ENCODE peak calls at places on chromosomes 4 and X, in six cellular contexts. F, O, A, H, G and V are unnamed samples.

GRCh38 chr4:136737066-136737465 is 795.2 kb downstream of the PCDH18 start:
- DNase-seq in F (no peak), O (no peak), A (no peak), H (no peak), G (no peak), V (no peak)

GRCh38 chr4:189974056-189974455 is 33.4 kb downstream of the FRG1 start:
- DNase-seq in F (no peak), O (peak; percentile 2), A (no peak), H (no peak), G (peak; percentile 24), V (peak; percentile 10)

GRCh38 chrX:38654302-38654701 is 93.0 kb downstream of the TSPAN7 start:
- DNase-seq in F (no peak), O (peak; percentile 20), A (peak; percentile 6), H (no peak), G (peak; percentile 8), V (no peak)

GRCh38 chr4:55866973-55867574 is 13.6 kb downstream of the EXOC1 start:
- DNase-seq in F (no peak), O (peak; percentile 34), A (peak; percentile 73), H (no peak), G (peak; percentile 74), V (peak; percentile 38)

GRCh38 chr4:1490011-1490905 is 84.0 kb upstream of the NKX1-1 start:
- DNase-seq in F (no peak), O (no peak), A (no peak), H (no peak), G (no peak), V (no peak)

GRCh38 chrX:140090800-140091275 is 125.5 kb upstream of the CXorf66 start:
- DNase-seq in F (peak; percentile 27), O (no peak), A (no peak), H (peak; percentile 18), G (no peak), V (no peak)

GRCh38 chr4:87974856-87975462 is 555 bp upstream of the SPP1 start:
- DNase-seq in F (no peak), O (no peak), A (peak; percentile 49), H (no peak), G (no peak), V (no peak)

GRCh38 chr4:147428583-147428982 is 52.3 kb upstream of the EDNRA start:
- DNase-seq in F (no peak), O (no peak), A (no peak), H (no peak), G (no peak), V (no peak)

GRCh38 chr4:87819281-87819919 is 13.4 kb upstream of the MEPE start:
- DNase-seq in F (no peak), O (peak; percentile 94), A (peak; percentile 93), H (no peak), G (no peak), V (no peak)

GRCh38 chr4:176939445-176939844 is 146.7 kb upstream of the VEGFC start:
- DNase-seq in F (no peak), O (peak; percentile 76), A (peak; percentile 84), H (no peak), G (no peak), V (no peak)

GRCh38 chrX:154990496-154990895 is 32.0 kb downstream of the F8 start:
- DNase-seq in F (no peak), O (no peak), A (no peak), H (no peak), G (no peak), V (no peak)

GRCh38 chr4:54539500-54540029 is 118.2 kb upstream of the KIT start:
- DNase-seq in F (peak; percentile 68), O (peak; percentile 45), A (peak; percentile 39), H (peak; percentile 69), G (no peak), V (peak; percentile 28)

GRCh38 chr4:105369988-105370387 is 103.9 kb downstream of the PPA2 start:
- DNase-seq in F (no peak), O (no peak), A (peak; percentile 25), H (no peak), G (no peak), V (no peak)

GRCh38 chr4:25290490-25291067 is 22.0 kb upstream of the ZCCHC4 start:
- DNase-seq in F (no peak), O (no peak), A (peak; percentile 5), H (no peak), G (no peak), V (no peak)

GRCh38 chr4:77432702-77433101 is 172.9 kb upstream of the CXCL13 start:
- DNase-seq in F (no peak), O (no peak), A (no peak), H (no peak), G (peak; percentile 4), V (no peak)
- TF ChIP-seq CTCF in F (no peak), O (peak; percentile 13), A (no peak), H (peak; percentile 18), G (peak; percentile 32), V (no peak)

DNA sequence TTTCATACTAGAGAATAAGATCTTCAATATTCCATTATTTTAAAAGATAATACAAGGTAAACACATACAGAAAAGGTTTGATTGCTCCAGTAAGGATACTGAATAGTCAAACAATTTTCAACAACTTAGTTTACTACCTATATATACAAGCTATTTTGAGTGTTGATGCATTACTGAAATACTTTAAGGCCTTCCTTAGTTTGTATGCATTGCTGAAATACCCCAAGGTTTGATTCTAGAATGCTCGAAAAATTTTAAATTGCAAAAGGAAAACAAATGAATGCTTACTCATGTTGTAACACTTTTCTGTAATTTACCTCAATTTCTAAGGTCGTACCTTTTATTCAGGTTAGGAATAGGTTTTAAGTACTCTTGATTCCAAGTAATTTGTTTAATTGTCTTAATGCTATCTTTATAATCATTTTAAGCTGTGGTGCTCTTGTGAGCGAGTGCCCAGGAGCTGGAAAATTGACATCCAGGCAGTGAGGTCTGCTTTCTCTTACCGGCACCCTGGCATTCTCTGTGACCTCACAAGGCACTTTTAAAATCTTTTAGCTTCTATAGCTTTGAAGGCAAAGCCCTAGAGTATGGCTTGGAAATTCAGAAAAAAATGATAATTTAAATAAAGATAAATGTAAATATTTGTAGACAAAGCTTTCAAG is 114.0 kb downstream of the BMPR1B start:
- DNase-seq in F (no peak), O (no peak), A (peak; percentile 17), H (no peak), G (no peak), V (no peak)
- TF ChIP-seq CTCF in F (no peak), O (no peak), A (no peak), H (no peak), G (no peak), V (no peak)

DNA sequence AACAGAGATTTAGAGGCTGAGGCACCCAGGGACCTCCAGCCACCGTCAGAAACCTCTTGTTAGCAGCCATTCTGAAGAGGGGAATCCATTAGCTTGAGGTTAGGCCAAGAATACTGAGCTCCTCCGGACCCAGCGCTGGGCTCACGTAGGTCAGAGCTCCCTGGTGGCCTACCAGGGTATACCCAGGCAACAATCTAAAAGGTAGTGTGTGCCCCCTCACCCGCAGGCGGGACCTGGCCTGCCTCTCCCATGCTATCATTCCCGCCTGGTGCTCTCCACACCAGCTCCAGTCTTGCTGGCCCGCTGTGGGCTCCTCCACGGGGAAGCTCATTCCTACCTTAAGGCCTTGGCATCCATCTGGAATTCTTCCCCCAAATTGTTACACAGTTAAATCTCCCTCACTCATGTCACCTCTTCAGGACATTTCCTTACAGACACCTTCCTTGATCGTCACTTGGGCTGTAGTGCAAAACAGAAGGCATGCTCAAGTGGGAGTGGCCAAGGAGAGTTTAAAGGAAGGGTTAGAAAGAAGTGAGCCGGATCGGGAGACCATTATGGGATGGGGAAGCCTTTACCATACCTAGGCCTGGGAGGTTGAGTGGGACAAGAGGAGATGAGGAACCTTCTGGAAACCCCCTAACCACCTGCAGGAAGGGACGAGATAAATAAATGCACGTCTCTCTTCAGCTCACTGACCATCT is 102.5 kb downstream of the UCHL1 start:
- DNase-seq in F (peak; percentile 46), O (no peak), A (no peak), H (no peak), G (no peak), V (no peak)
- TF ChIP-seq CTCF in F (no peak), O (peak; percentile 18), A (no peak), H (peak; percentile 44), G (no peak), V (no peak)

GRCh38 chr4:115042496-115042895 is 70.9 kb downstream of the NDST4 start:
- DNase-seq in F (no peak), O (no peak), A (no peak), H (no peak), G (peak; percentile 2), V (no peak)
- TF ChIP-seq CTCF in F (no peak), O (peak; percentile 49), A (no peak), H (peak; percentile 54), G (peak; percentile 53), V (no peak)

DNA sequence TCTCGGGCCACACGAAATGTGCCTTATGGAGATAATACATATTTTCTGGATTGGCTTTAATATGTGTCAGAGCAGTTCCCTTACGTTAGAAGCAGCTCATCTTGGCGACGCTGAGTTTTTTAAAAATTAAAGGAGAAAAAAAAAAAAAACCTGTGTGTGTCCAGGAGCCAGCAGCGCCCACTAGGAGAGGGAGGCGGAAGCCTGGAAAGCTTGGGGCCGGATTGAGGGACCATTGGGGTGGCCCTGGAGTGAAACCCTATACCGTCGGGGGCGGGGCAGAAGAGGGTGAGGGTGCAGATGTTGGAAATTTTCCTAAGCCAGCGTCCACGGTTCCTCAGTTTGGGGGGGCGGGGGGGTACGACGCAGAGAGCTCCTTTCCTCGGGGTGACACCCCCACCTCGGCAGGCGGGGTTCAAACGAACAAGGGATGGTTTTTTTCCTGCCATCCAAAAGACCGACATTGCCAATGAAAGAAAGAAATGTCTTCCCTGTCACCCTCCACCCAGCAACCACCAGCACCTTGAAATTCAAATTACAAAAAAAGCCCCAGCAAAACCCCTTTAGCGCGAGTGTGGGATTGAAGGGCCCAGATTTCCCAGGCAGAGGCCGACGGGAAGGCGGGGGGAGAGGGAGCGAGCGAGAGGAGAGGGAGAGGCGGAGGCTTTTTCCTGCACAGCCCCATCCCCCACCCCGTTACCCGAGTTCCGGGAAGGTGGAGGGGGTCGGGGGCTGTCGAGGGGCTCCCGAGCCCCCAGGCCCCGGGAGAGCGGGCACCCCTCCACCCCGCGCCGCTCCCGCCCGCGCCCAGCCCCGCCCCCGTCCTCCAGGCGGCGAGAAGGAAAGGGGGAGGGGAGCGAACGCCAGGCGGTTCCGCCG is 868 bp downstream of the SMARCA1 start:
- DNase-seq in F (peak; percentile 71), O (peak; percentile 45), A (peak; percentile 69), H (peak; percentile 46), G (no peak), V (peak; percentile 27)
- TF ChIP-seq CTCF in F (no peak), O (peak; percentile 43), A (peak; percentile 10), H (peak; percentile 43), G (no peak), V (no peak)

GRCh38 chr4:52664479-52664878 is 5.4 kb upstream of the USP46 start:
- DNase-seq in F (no peak), O (no peak), A (no peak), H (no peak), G (no peak), V (no peak)

GRCh38 chr4:52660643-52661042 is 1.5 kb upstream of the USP46 start:
- DNase-seq in F (no peak), O (no peak), A (no peak), H (no peak), G (no peak), V (no peak)

GRCh38 chr4:52670121-52670520 is 11.0 kb upstream of the USP46 start:
- DNase-seq in F (no peak), O (no peak), A (no peak), H (no peak), G (no peak), V (no peak)

GRCh38 chr4:52661966-52662705 is 3.0 kb upstream of the USP46 start:
- DNase-seq in F (no peak), O (no peak), A (no peak), H (no peak), G (no peak), V (no peak)

GRCh38 chr4:52665592-52665991 is 6.5 kb upstream of the USP46 start:
- DNase-seq in F (no peak), O (no peak), A (peak; percentile 3), H (no peak), G (peak; percentile 62), V (peak; percentile 43)
- TF ChIP-seq CTCF in F (no peak), O (peak; percentile 42), A (peak; percentile 15), H (no peak), G (peak; percentile 76), V (peak; percentile 43)